ENCODE peak calls at places on chromosome 17, in ten cellular contexts. One of them, this sample, is unnamed. For H3K9me3, the result is how much of the 10 kb centered on the place peaks cover.

GRCh38 chr17:2595200-2595599 is 1.7 kb downstream of the PAFAH1B1 start:
- DNase-seq in cardiac muscle cell: no peak
- DNase-seq in A673: no peak
- DNase-seq in CD4-positive, CD25-positive, alpha-beta regulatory T cell: no peak
- DNase-seq in endothelial cell of umbilical vein: no peak
- DNase-seq in fibroblast of lung: no peak
- DNase-seq in colonic mucosa: no peak
- DNase-seq in A549: no peak
- DNase-seq in aorta: no peak
- DNase-seq in HCT116: no peak
- DNase-seq in this sample: no peak

GRCh38 chr17:67992541-67993152 is 3.6 kb downstream of the C17orf58 start:
- DNase-seq in colonic mucosa: peak
- DNase-seq in CD4-positive, CD25-positive, alpha-beta regulatory T cell: no peak
- DNase-seq in aorta: no peak
- DNase-seq in fibroblast of lung: no peak
- DNase-seq in endothelial cell of umbilical vein: peak
- DNase-seq in A673: no peak
- DNase-seq in cardiac muscle cell: no peak
- DNase-seq in HCT116: no peak
- DNase-seq in A549: no peak
- DNase-seq in this sample: no peak

GRCh38 chr17:10247806-10248334 is 49.5 kb upstream of the GAS7 start:
- DNase-seq in cardiac muscle cell: no peak
- DNase-seq in HCT116: no peak
- DNase-seq in aorta: no peak
- DNase-seq in A549: no peak
- DNase-seq in endothelial cell of umbilical vein: no peak
- DNase-seq in colonic mucosa: no peak
- DNase-seq in CD4-positive, CD25-positive, alpha-beta regulatory T cell: no peak
- DNase-seq in A673: no peak
- DNase-seq in fibroblast of lung: no peak
- DNase-seq in this sample: no peak

GRCh38 chr17:31275126-31275525 is 21.9 kb downstream of the OMG start:
- DNase-seq in endothelial cell of umbilical vein: no peak
- DNase-seq in A673: no peak
- DNase-seq in cardiac muscle cell: no peak
- DNase-seq in CD4-positive, CD25-positive, alpha-beta regulatory T cell: no peak
- DNase-seq in aorta: no peak
- DNase-seq in HCT116: no peak
- DNase-seq in A549: no peak
- DNase-seq in fibroblast of lung: no peak
- DNase-seq in colonic mucosa: no peak
- DNase-seq in this sample: no peak

GRCh38 chr17:66275651-66276050 is 26.8 kb upstream of the PRKCA start:
- DNase-seq in A549: peak
- DNase-seq in cardiac muscle cell: no peak
- DNase-seq in fibroblast of lung: peak
- DNase-seq in endothelial cell of umbilical vein: peak
- DNase-seq in A673: peak
- DNase-seq in colonic mucosa: no peak
- DNase-seq in CD4-positive, CD25-positive, alpha-beta regulatory T cell: no peak
- DNase-seq in aorta: no peak
- DNase-seq in HCT116: peak
- DNase-seq in this sample: no peak

GRCh38 chr17:4815043-4815675 is 8.2 kb downstream of the PLD2 start:
- DNase-seq in cardiac muscle cell: no peak
- DNase-seq in A549: no peak
- DNase-seq in A673: no peak
- DNase-seq in CD4-positive, CD25-positive, alpha-beta regulatory T cell: no peak
- DNase-seq in HCT116: no peak
- DNase-seq in aorta: no peak
- DNase-seq in endothelial cell of umbilical vein: no peak
- DNase-seq in colonic mucosa: no peak
- DNase-seq in fibroblast of lung: no peak
- DNase-seq in this sample: no peak

GRCh38 chr17:73770115-73770848 is 126.0 kb upstream of the SDK2 start:
- DNase-seq in CD4-positive, CD25-positive, alpha-beta regulatory T cell: no peak
- DNase-seq in A673: peak
- DNase-seq in cardiac muscle cell: peak
- DNase-seq in HCT116: peak
- DNase-seq in A549: peak
- DNase-seq in endothelial cell of umbilical vein: no peak
- DNase-seq in aorta: peak
- DNase-seq in fibroblast of lung: peak
- DNase-seq in colonic mucosa: peak
- DNase-seq in this sample: no peak

GRCh38 chr17:48814504-48814903 is 2.5 kb downstream of the TTLL6 start:
- DNase-seq in fibroblast of lung: peak
- DNase-seq in cardiac muscle cell: peak
- DNase-seq in aorta: no peak
- DNase-seq in CD4-positive, CD25-positive, alpha-beta regulatory T cell: peak
- DNase-seq in endothelial cell of umbilical vein: peak
- DNase-seq in A549: peak
- DNase-seq in colonic mucosa: peak
- DNase-seq in A673: peak
- DNase-seq in HCT116: peak
- DNase-seq in this sample: peak

GRCh38 chr17:59378621-59379194 is 47.3 kb downstream of the YPEL2 start:
- DNase-seq in fibroblast of lung: peak
- DNase-seq in aorta: no peak
- DNase-seq in HCT116: no peak
- DNase-seq in colonic mucosa: peak
- DNase-seq in cardiac muscle cell: no peak
- DNase-seq in A549: no peak
- DNase-seq in CD4-positive, CD25-positive, alpha-beta regulatory T cell: no peak
- DNase-seq in endothelial cell of umbilical vein: peak
- DNase-seq in A673: no peak
- DNase-seq in this sample: no peak

GRCh38 chr17:38557395-38557794 is 48.4 kb downstream of the SRCIN1 start:
- DNase-seq in HCT116: no peak
- DNase-seq in endothelial cell of umbilical vein: no peak
- DNase-seq in A549: no peak
- DNase-seq in A673: no peak
- DNase-seq in colonic mucosa: no peak
- DNase-seq in aorta: no peak
- DNase-seq in cardiac muscle cell: no peak
- DNase-seq in CD4-positive, CD25-positive, alpha-beta regulatory T cell: no peak
- DNase-seq in fibroblast of lung: no peak
- DNase-seq in this sample: no peak

GRCh38 chr17:61505846-61506627 is 53.8 kb downstream of the TBX4 start:
- DNase-seq in A549: no peak
- DNase-seq in CD4-positive, CD25-positive, alpha-beta regulatory T cell: no peak
- DNase-seq in aorta: no peak
- DNase-seq in cardiac muscle cell: no peak
- DNase-seq in HCT116: no peak
- DNase-seq in A673: no peak
- DNase-seq in colonic mucosa: peak
- DNase-seq in endothelial cell of umbilical vein: no peak
- DNase-seq in fibroblast of lung: no peak
- DNase-seq in this sample: no peak

GRCh38 chr17:31680126-31680525 is 178.9 kb downstream of the COPRS start:
- DNase-seq in A549: no peak
- DNase-seq in fibroblast of lung: no peak
- DNase-seq in CD4-positive, CD25-positive, alpha-beta regulatory T cell: no peak
- DNase-seq in aorta: no peak
- DNase-seq in A673: no peak
- DNase-seq in cardiac muscle cell: no peak
- DNase-seq in HCT116: no peak
- DNase-seq in colonic mucosa: no peak
- DNase-seq in endothelial cell of umbilical vein: no peak
- DNase-seq in this sample: no peak

GRCh38 chr17:80175411-80175810 is 5.6 kb downstream of the CARD14 start:
- DNase-seq in A549: peak
- DNase-seq in colonic mucosa: no peak
- DNase-seq in fibroblast of lung: peak
- DNase-seq in CD4-positive, CD25-positive, alpha-beta regulatory T cell: no peak
- DNase-seq in A673: no peak
- DNase-seq in endothelial cell of umbilical vein: no peak
- DNase-seq in cardiac muscle cell: peak
- DNase-seq in HCT116: no peak
- DNase-seq in aorta: no peak
- DNase-seq in this sample: no peak

GRCh38 chr17:60941028-60941427 is 263.4 kb downstream of the BCAS3 start:
- DNase-seq in CD4-positive, CD25-positive, alpha-beta regulatory T cell: no peak
- DNase-seq in colonic mucosa: peak
- DNase-seq in aorta: peak
- DNase-seq in cardiac muscle cell: peak
- DNase-seq in A549: no peak
- DNase-seq in A673: no peak
- DNase-seq in endothelial cell of umbilical vein: peak
- DNase-seq in fibroblast of lung: peak
- DNase-seq in HCT116: no peak
- DNase-seq in this sample: no peak

GRCh38 chr17:17685775-17686291 is 4.6 kb downstream of the RAI1 start:
- DNase-seq in CD4-positive, CD25-positive, alpha-beta regulatory T cell: no peak
- DNase-seq in colonic mucosa: peak
- DNase-seq in A673: peak
- DNase-seq in fibroblast of lung: peak
- DNase-seq in endothelial cell of umbilical vein: peak
- DNase-seq in aorta: no peak
- DNase-seq in HCT116: peak
- DNase-seq in A549: peak
- DNase-seq in cardiac muscle cell: no peak
- DNase-seq in this sample: no peak

GRCh38 chr17:69729937-69730336 is 315.4 kb downstream of the MAP2K6 start:
- DNase-seq in fibroblast of lung: peak
- DNase-seq in aorta: no peak
- DNase-seq in A549: no peak
- DNase-seq in endothelial cell of umbilical vein: no peak
- DNase-seq in CD4-positive, CD25-positive, alpha-beta regulatory T cell: no peak
- DNase-seq in HCT116: no peak
- DNase-seq in A673: no peak
- DNase-seq in cardiac muscle cell: no peak
- DNase-seq in colonic mucosa: no peak
- DNase-seq in this sample: no peak
- H3K9me3 ChIP-seq in fibroblast of lung: under half
- H3K9me3 ChIP-seq in aorta: under half
- H3K9me3 ChIP-seq in A549: under half
- H3K9me3 ChIP-seq in endothelial cell of umbilical vein: under half
- H3K9me3 ChIP-seq in CD4-positive, CD25-positive, alpha-beta regulatory T cell: under half
- H3K9me3 ChIP-seq in HCT116: under half
- H3K9me3 ChIP-seq in A673: under half
- H3K9me3 ChIP-seq in cardiac muscle cell: under half
- H3K9me3 ChIP-seq in colonic mucosa: under half
- H3K9me3 ChIP-seq in this sample: under half

GRCh38 chr17:65017375-65017774 is 39.2 kb downstream of the GNA13 start:
- DNase-seq in A549: no peak
- DNase-seq in CD4-positive, CD25-positive, alpha-beta regulatory T cell: no peak
- DNase-seq in endothelial cell of umbilical vein: no peak
- DNase-seq in aorta: no peak
- DNase-seq in cardiac muscle cell: no peak
- DNase-seq in HCT116: no peak
- DNase-seq in A673: no peak
- DNase-seq in fibroblast of lung: peak
- DNase-seq in colonic mucosa: no peak
- DNase-seq in this sample: no peak
- H3K27ac ChIP-seq in A549: peak
- H3K27ac ChIP-seq in CD4-positive, CD25-positive, alpha-beta regulatory T cell: no peak
- H3K27ac ChIP-seq in endothelial cell of umbilical vein: no peak
- H3K27ac ChIP-seq in aorta: no peak
- H3K27ac ChIP-seq in cardiac muscle cell: no peak
- H3K27ac ChIP-seq in HCT116: no peak
- H3K27ac ChIP-seq in A673: peak
- H3K27ac ChIP-seq in fibroblast of lung: no peak
- H3K27ac ChIP-seq in colonic mucosa: peak
- H3K27ac ChIP-seq in this sample: no peak

GRCh38 chr17:16623282-16623681 is 30.4 kb downstream of the ZNF624 start:
- DNase-seq in A673: no peak
- DNase-seq in cardiac muscle cell: no peak
- DNase-seq in colonic mucosa: no peak
- DNase-seq in endothelial cell of umbilical vein: no peak
- DNase-seq in HCT116: no peak
- DNase-seq in A549: no peak
- DNase-seq in fibroblast of lung: no peak
- DNase-seq in CD4-positive, CD25-positive, alpha-beta regulatory T cell: no peak
- DNase-seq in aorta: no peak
- DNase-seq in this sample: no peak
- H3K9me3 ChIP-seq in A673: half or more
- H3K9me3 ChIP-seq in cardiac muscle cell: under half
- H3K9me3 ChIP-seq in colonic mucosa: under half
- H3K9me3 ChIP-seq in endothelial cell of umbilical vein: under half
- H3K9me3 ChIP-seq in HCT116: half or more
- H3K9me3 ChIP-seq in A549: half or more
- H3K9me3 ChIP-seq in fibroblast of lung: under half
- H3K9me3 ChIP-seq in CD4-positive, CD25-positive, alpha-beta regulatory T cell: half or more
- H3K9me3 ChIP-seq in aorta: under half
- H3K9me3 ChIP-seq in this sample: under half

GRCh38 chr17:76560036-76560876 is 20.4 kb downstream of the PRCD start:
- DNase-seq in colonic mucosa: no peak
- DNase-seq in A673: no peak
- DNase-seq in cardiac muscle cell: no peak
- DNase-seq in CD4-positive, CD25-positive, alpha-beta regulatory T cell: no peak
- DNase-seq in HCT116: no peak
- DNase-seq in A549: no peak
- DNase-seq in endothelial cell of umbilical vein: no peak
- DNase-seq in aorta: no peak
- DNase-seq in fibroblast of lung: no peak
- DNase-seq in this sample: no peak
- H3K27ac ChIP-seq in colonic mucosa: no peak
- H3K27ac ChIP-seq in A673: peak
- H3K27ac ChIP-seq in cardiac muscle cell: no peak
- H3K27ac ChIP-seq in CD4-positive, CD25-positive, alpha-beta regulatory T cell: no peak
- H3K27ac ChIP-seq in HCT116: peak
- H3K27ac ChIP-seq in A549: peak
- H3K27ac ChIP-seq in endothelial cell of umbilical vein: peak
- H3K27ac ChIP-seq in aorta: no peak
- H3K27ac ChIP-seq in fibroblast of lung: no peak
- H3K27ac ChIP-seq in this sample: peak

GRCh38 chr17:22492331-22492730 is 800.0 kb downstream of the KCNJ18 start:
- DNase-seq in A673: no peak
- DNase-seq in endothelial cell of umbilical vein: no peak
- DNase-seq in colonic mucosa: no peak
- DNase-seq in aorta: no peak
- DNase-seq in HCT116: no peak
- DNase-seq in cardiac muscle cell: no peak
- DNase-seq in A549: no peak
- DNase-seq in CD4-positive, CD25-positive, alpha-beta regulatory T cell: no peak
- DNase-seq in fibroblast of lung: no peak
- DNase-seq in this sample: no peak
- H3K9me3 ChIP-seq in A673: under half
- H3K9me3 ChIP-seq in endothelial cell of umbilical vein: under half
- H3K9me3 ChIP-seq in colonic mucosa: under half
- H3K9me3 ChIP-seq in aorta: under half
- H3K9me3 ChIP-seq in HCT116: under half
- H3K9me3 ChIP-seq in cardiac muscle cell: under half
- H3K9me3 ChIP-seq in A549: under half
- H3K9me3 ChIP-seq in CD4-positive, CD25-positive, alpha-beta regulatory T cell: under half
- H3K9me3 ChIP-seq in fibroblast of lung: under half
- H3K9me3 ChIP-seq in this sample: under half